ENCODE peak calls at places on chromosomes 11 and 22, in six cellular contexts. One of them, this sample, is unnamed.

GRCh38 chr22:39967103-39967829 is 7.1 kb downstream of the TMA7B start:
- DNase-seq in OCI-LY7: no peak
- DNase-seq in GM12865: no peak
- DNase-seq in colonic mucosa: peak
- DNase-seq in lower leg skin: no peak
- DNase-seq in epithelial cell of esophagus: peak
- DNase-seq in this sample: no peak

GRCh38 chr22:42173183-42173926 is 42.7 kb upstream of the CYP2D6 start:
- DNase-seq in OCI-LY7: no peak
- DNase-seq in GM12865: no peak
- DNase-seq in epithelial cell of esophagus: no peak
- DNase-seq in lower leg skin: no peak
- DNase-seq in colonic mucosa: no peak
- DNase-seq in this sample: no peak

GRCh38 chr11:48041877-48042698 is 61.7 kb downstream of the PTPRJ start:
- DNase-seq in epithelial cell of esophagus: no peak
- DNase-seq in OCI-LY7: no peak
- DNase-seq in lower leg skin: no peak
- DNase-seq in GM12865: no peak
- DNase-seq in colonic mucosa: no peak
- DNase-seq in this sample: no peak

GRCh38 chr11:62875698-62876483 is 4.8 kb upstream of the SLC3A2 start:
- DNase-seq in OCI-LY7: no peak
- DNase-seq in epithelial cell of esophagus: no peak
- DNase-seq in GM12865: no peak
- DNase-seq in colonic mucosa: no peak
- DNase-seq in lower leg skin: no peak
- DNase-seq in this sample: no peak

GRCh38 chr22:43171607-43172006 is 15.3 kb downstream of the TTLL12 start:
- DNase-seq in lower leg skin: no peak
- DNase-seq in OCI-LY7: no peak
- DNase-seq in epithelial cell of esophagus: no peak
- DNase-seq in colonic mucosa: peak
- DNase-seq in GM12865: no peak
- DNase-seq in this sample: no peak

GRCh38 chr11:7495997-7496545 is 10.8 kb downstream of the OLFML1 start:
- DNase-seq in lower leg skin: no peak
- DNase-seq in GM12865: peak
- DNase-seq in OCI-LY7: peak
- DNase-seq in colonic mucosa: no peak
- DNase-seq in epithelial cell of esophagus: peak
- DNase-seq in this sample: no peak

GRCh38 chr11:87712802-87713202 is 462.4 kb downstream of the RAB38 start:
- DNase-seq in GM12865: no peak
- DNase-seq in lower leg skin: no peak
- DNase-seq in OCI-LY7: peak
- DNase-seq in epithelial cell of esophagus: no peak
- DNase-seq in colonic mucosa: no peak
- DNase-seq in this sample: no peak

GRCh38 chr11:46555269-46556054 is 38.4 kb downstream of the AMBRA1 start:
- DNase-seq in lower leg skin: no peak
- DNase-seq in OCI-LY7: no peak
- DNase-seq in GM12865: peak
- DNase-seq in colonic mucosa: no peak
- DNase-seq in epithelial cell of esophagus: no peak
- DNase-seq in this sample: no peak

GRCh38 chr11:59173080-59173963 is 1.4 kb downstream of the DTX4 start:
- DNase-seq in colonic mucosa: peak
- DNase-seq in lower leg skin: peak
- DNase-seq in GM12865: no peak
- DNase-seq in epithelial cell of esophagus: peak
- DNase-seq in OCI-LY7: no peak
- DNase-seq in this sample: no peak

GRCh38 chr11:114059984-114060401 is 482 bp downstream of the ZBTB16 start:
- DNase-seq in GM12865: no peak
- DNase-seq in OCI-LY7: no peak
- DNase-seq in epithelial cell of esophagus: peak
- DNase-seq in lower leg skin: peak
- DNase-seq in colonic mucosa: peak
- DNase-seq in this sample: no peak

GRCh38 chr11:95520765-95521542 is 268.6 kb downstream of the FAM76B start:
- DNase-seq in lower leg skin: no peak
- DNase-seq in OCI-LY7: no peak
- DNase-seq in epithelial cell of esophagus: peak
- DNase-seq in colonic mucosa: no peak
- DNase-seq in GM12865: no peak
- DNase-seq in this sample: no peak

GRCh38 chr22:20421507-20421874 is 16.1 kb downstream of the SCARF2 start:
- DNase-seq in lower leg skin: no peak
- DNase-seq in OCI-LY7: no peak
- DNase-seq in epithelial cell of esophagus: peak
- DNase-seq in GM12865: no peak
- DNase-seq in colonic mucosa: no peak
- DNase-seq in this sample: no peak

GRCh38 chr22:44179989-44180705 is 578 bp upstream of the PARVG start:
- DNase-seq in colonic mucosa: no peak
- DNase-seq in lower leg skin: no peak
- DNase-seq in OCI-LY7: no peak
- DNase-seq in GM12865: no peak
- DNase-seq in epithelial cell of esophagus: no peak
- DNase-seq in this sample: no peak

GRCh38 chr11:26137651-26138050 is 194.3 kb upstream of the ANO3 start:
- DNase-seq in GM12865: no peak
- DNase-seq in lower leg skin: no peak
- DNase-seq in OCI-LY7: no peak
- DNase-seq in colonic mucosa: no peak
- DNase-seq in epithelial cell of esophagus: peak
- DNase-seq in this sample: no peak

GRCh38 chr22:42967933-42968332 is 47.0 kb downstream of the PACSIN2 start:
- DNase-seq in colonic mucosa: peak
- DNase-seq in OCI-LY7: no peak
- DNase-seq in GM12865: peak
- DNase-seq in epithelial cell of esophagus: no peak
- DNase-seq in lower leg skin: peak
- DNase-seq in this sample: no peak

GRCh38 chr22:44449683-44450425 is 48.2 kb downstream of the RTL6 start:
- DNase-seq in colonic mucosa: no peak
- DNase-seq in epithelial cell of esophagus: no peak
- DNase-seq in lower leg skin: peak
- DNase-seq in GM12865: no peak
- DNase-seq in OCI-LY7: no peak
- DNase-seq in this sample: peak

GRCh38 chr22:41092847-41093371 is 517 bp downstream of the EP300 start:
- DNase-seq in OCI-LY7: peak
- DNase-seq in GM12865: peak
- DNase-seq in epithelial cell of esophagus: peak
- DNase-seq in colonic mucosa: peak
- DNase-seq in lower leg skin: peak
- DNase-seq in this sample: no peak

GRCh38 chr22:18976197-18976751 is 40.2 kb upstream of the PRODH start:
- DNase-seq in colonic mucosa: no peak
- DNase-seq in epithelial cell of esophagus: no peak
- DNase-seq in OCI-LY7: no peak
- DNase-seq in GM12865: no peak
- DNase-seq in lower leg skin: no peak
- DNase-seq in this sample: no peak

GRCh38 chr11:6544921-6545850 is 48.1 kb downstream of the DNHD1 start:
- DNase-seq in OCI-LY7: no peak
- DNase-seq in GM12865: no peak
- DNase-seq in lower leg skin: no peak
- DNase-seq in epithelial cell of esophagus: no peak
- DNase-seq in colonic mucosa: no peak
- DNase-seq in this sample: no peak

GRCh38 chr22:35459423-35459894 is 59.5 kb downstream of the MCM5 start:
- DNase-seq in lower leg skin: no peak
- DNase-seq in OCI-LY7: no peak
- DNase-seq in colonic mucosa: no peak
- DNase-seq in GM12865: no peak
- DNase-seq in epithelial cell of esophagus: no peak
- DNase-seq in this sample: no peak

GRCh38 chr11:103257360-103257759 is 148.1 kb downstream of the DYNC2H1 start:
- DNase-seq in lower leg skin: no peak
- DNase-seq in GM12865: no peak
- DNase-seq in epithelial cell of esophagus: peak
- DNase-seq in colonic mucosa: no peak
- DNase-seq in OCI-LY7: no peak
- DNase-seq in this sample: no peak

GRCh38 chr11:26841818-26842457 is 120.1 kb upstream of the SLC5A12 start:
- DNase-seq in lower leg skin: no peak
- DNase-seq in colonic mucosa: no peak
- DNase-seq in epithelial cell of esophagus: peak
- DNase-seq in OCI-LY7: no peak
- DNase-seq in GM12865: no peak
- DNase-seq in this sample: no peak

GRCh38 chr11:17638311-17638710 is 81.1 kb upstream of the MYOD1 start:
- DNase-seq in epithelial cell of esophagus: no peak
- DNase-seq in GM12865: no peak
- DNase-seq in colonic mucosa: no peak
- DNase-seq in OCI-LY7: no peak
- DNase-seq in lower leg skin: peak
- DNase-seq in this sample: no peak

GRCh38 chr22:40001800-40002577 is 7.2 kb downstream of the FAM83F start:
- DNase-seq in colonic mucosa: no peak
- DNase-seq in OCI-LY7: no peak
- DNase-seq in GM12865: no peak
- DNase-seq in epithelial cell of esophagus: no peak
- DNase-seq in lower leg skin: no peak
- DNase-seq in this sample: no peak

GRCh38 chr11:10727259-10727851 is 23.7 kb upstream of the CTR9 start:
- DNase-seq in colonic mucosa: no peak
- DNase-seq in OCI-LY7: no peak
- DNase-seq in lower leg skin: no peak
- DNase-seq in epithelial cell of esophagus: no peak
- DNase-seq in GM12865: no peak
- DNase-seq in this sample: no peak

GRCh38 chr11:8247312-8247711 is 16.4 kb downstream of the LMO1 start:
- DNase-seq in colonic mucosa: peak
- DNase-seq in OCI-LY7: no peak
- DNase-seq in lower leg skin: no peak
- DNase-seq in epithelial cell of esophagus: peak
- DNase-seq in GM12865: peak
- DNase-seq in this sample: no peak

GRCh38 chr11:44380009-44380313 is 70.0 kb upstream of the ALX4 start:
- DNase-seq in colonic mucosa: no peak
- DNase-seq in GM12865: no peak
- DNase-seq in epithelial cell of esophagus: no peak
- DNase-seq in lower leg skin: peak
- DNase-seq in OCI-LY7: no peak
- DNase-seq in this sample: no peak
- TF ChIP-seq CTCF in colonic mucosa: no peak
- TF ChIP-seq CTCF in GM12865: no peak
- TF ChIP-seq CTCF in epithelial cell of esophagus: no peak
- TF ChIP-seq CTCF in lower leg skin: no peak
- TF ChIP-seq CTCF in OCI-LY7: no peak
- TF ChIP-seq CTCF in this sample: no peak

DNA sequence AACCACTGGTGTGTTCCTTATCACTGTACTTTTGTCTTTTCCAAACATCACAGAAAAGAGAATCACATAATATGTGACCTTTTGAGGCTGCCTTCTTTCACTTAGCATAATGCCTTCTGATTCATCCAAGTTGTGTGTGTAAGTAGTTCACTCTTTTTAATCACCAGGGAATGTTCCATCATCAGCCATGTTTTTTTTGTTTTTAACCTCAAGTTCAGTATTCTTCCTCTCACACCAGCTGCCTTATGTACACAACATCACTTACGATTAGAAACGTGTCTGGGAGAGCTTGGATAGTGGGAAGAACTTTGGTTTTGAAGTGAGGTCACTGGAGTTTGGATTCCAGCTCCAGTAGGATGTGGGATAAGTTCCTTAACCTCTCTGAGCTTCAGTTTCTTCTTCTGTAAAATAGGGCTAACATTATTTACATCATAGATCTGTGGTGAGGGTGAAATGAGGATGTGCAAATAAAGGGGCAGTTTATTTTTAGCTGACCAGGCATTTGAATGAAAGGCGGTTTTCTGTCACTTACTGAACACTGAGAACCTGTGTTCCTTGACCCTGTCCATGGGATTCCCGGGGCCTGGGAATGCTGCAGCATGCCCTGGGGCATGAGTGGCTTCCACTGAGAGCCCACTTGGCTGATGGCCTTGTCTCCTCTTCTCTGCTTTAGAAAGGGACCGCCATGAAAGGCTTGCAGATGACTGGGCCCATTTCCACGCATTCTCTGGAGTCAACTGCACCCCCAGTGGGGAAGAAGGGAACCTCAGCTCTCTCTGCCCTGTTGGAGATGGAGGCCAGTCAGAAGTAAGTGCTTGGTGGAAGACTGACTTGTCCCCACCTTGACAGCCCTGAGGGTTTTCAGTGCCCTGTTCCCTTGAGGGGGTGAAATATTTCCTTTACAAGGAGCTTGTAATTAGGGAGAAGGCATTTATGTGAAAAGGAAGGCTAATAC is 92.6 kb downstream of the DEPDC5 start:
- DNase-seq in epithelial cell of esophagus: no peak
- DNase-seq in colonic mucosa: no peak
- DNase-seq in GM12865: peak
- DNase-seq in OCI-LY7: peak
- DNase-seq in lower leg skin: no peak
- DNase-seq in this sample: no peak
- TF ChIP-seq CTCF in epithelial cell of esophagus: peak
- TF ChIP-seq CTCF in colonic mucosa: no peak
- TF ChIP-seq CTCF in GM12865: peak
- TF ChIP-seq CTCF in OCI-LY7: peak
- TF ChIP-seq CTCF in lower leg skin: no peak
- TF ChIP-seq CTCF in this sample: peak

DNA sequence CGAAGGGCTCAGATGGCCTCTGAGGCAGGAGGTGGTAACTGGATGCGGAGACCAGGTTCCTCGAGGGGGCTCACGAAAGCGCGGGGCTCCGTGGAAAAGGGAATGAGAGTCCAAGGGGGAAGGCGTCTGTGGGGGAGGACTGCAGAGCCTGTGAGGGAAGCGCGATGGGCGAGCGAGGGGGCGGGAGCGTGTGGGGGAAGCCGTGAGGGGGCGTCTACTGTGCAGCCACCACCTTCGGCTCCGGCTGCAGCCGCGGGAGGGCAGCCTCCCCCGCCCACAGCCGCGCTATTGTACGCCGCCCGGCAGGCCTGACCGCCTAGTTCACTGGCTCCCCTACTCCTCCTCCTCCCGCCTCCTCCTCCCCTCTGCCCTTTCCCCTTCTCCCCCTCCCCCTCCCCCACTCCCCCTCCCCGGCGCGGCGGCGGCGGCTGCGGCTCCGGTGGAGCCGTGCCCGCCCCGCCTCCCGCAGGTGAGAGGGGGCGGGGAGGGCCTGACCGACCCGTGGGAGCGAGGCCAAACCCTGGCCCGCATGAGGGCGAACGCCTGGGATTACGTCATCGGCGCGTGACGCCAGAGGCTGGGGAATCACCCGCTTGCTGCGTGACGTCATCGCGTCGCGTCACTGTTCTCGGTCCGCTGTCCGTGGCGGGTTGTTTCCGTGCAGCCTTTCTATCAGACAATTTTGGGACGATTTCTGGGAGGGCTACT is at the start of gene PAK1:
- DNase-seq in lower leg skin: peak
- DNase-seq in GM12865: peak
- DNase-seq in epithelial cell of esophagus: peak
- DNase-seq in colonic mucosa: peak
- DNase-seq in OCI-LY7: no peak
- DNase-seq in this sample: peak
- TF ChIP-seq CTCF in lower leg skin: no peak
- TF ChIP-seq CTCF in GM12865: peak
- TF ChIP-seq CTCF in epithelial cell of esophagus: peak
- TF ChIP-seq CTCF in colonic mucosa: no peak
- TF ChIP-seq CTCF in OCI-LY7: no peak
- TF ChIP-seq CTCF in this sample: peak

GRCh38 chr22:33706100-33706499 is 214.2 kb downstream of the LARGE1 start:
- DNase-seq in epithelial cell of esophagus: no peak
- DNase-seq in OCI-LY7: no peak
- DNase-seq in GM12865: no peak
- DNase-seq in colonic mucosa: no peak
- DNase-seq in lower leg skin: no peak
- DNase-seq in this sample: no peak
- TF ChIP-seq CTCF in epithelial cell of esophagus: no peak
- TF ChIP-seq CTCF in OCI-LY7: no peak
- TF ChIP-seq CTCF in GM12865: no peak
- TF ChIP-seq CTCF in colonic mucosa: no peak
- TF ChIP-seq CTCF in lower leg skin: no peak
- TF ChIP-seq CTCF in this sample: no peak